ENCODE peak calls at places on chromosome 16, in five cellular contexts. Y, R, H, Q and P are unnamed samples.

GRCh38 chr16:1666316-1666715 is 11.8 kb upstream of the JPT2 start:
- DNase-seq in Y (no peak), Q (no peak), R (no peak), H (no peak), P (no peak)

GRCh38 chr16:77112701-77113100 is 78.3 kb upstream of the MON1B start:
- DNase-seq in Y (no peak), R (no peak), Q (no peak), H (no peak), P (no peak)

GRCh38 chr16:77424841-77425604 is 9.8 kb downstream of the ADAMTS18 start:
- DNase-seq in Y (no peak), R (peak), H (no peak), Q (no peak), P (no peak)

GRCh38 chr16:9256196-9256595 is 164.8 kb downstream of the HAPSTR1 start:
- DNase-seq in Q (no peak), R (no peak), Y (no peak), H (peak), P (peak)

GRCh38 chr16:53433509-53433908 is 762 bp upstream of the RBL2 start:
- DNase-seq in R (no peak), H (no peak), Y (peak), Q (no peak), P (no peak)

GRCh38 chr16:3730161-3731125 is 13.1 kb upstream of the TRAP1 start:
- DNase-seq in Y (no peak), Q (no peak), H (no peak), R (no peak), P (no peak)

GRCh38 chr16:83906690-83907089 is 7.8 kb downstream of the MLYCD start:
- DNase-seq in R (no peak), Y (peak), H (no peak), Q (no peak), P (no peak)

GRCh38 chr16:46857261-46857962 is 26.4 kb upstream of the C16orf87 start:
- DNase-seq in Y (peak), H (no peak), R (peak), Q (no peak), P (peak)

GRCh38 chr16:763903-764750 is 3.6 kb downstream of the MSLN start:
- DNase-seq in H (no peak), Q (no peak), R (no peak), Y (no peak), P (no peak)